ENCODE peak calls at places on chromosomes 3 and 15, in eight cellular contexts. One of them, this sample, is unnamed.

GRCh38 chr15:81531971-81532370 is 158.0 kb upstream of the TMC3 start:
- DNase-seq in ascending aorta: no peak
- DNase-seq in dorsolateral prefrontal cortex: no peak
- DNase-seq in upper lobe of right lung: no peak
- DNase-seq in suprapubic skin: no peak
- DNase-seq in mesendoderm: no peak
- DNase-seq in spleen: no peak
- DNase-seq in CD8-positive, alpha-beta memory T cell: no peak
- DNase-seq in this sample: no peak

GRCh38 chr3:8741581-8742355 is 8.2 kb downstream of the CAV3 start:
- DNase-seq in suprapubic skin: no peak
- DNase-seq in CD8-positive, alpha-beta memory T cell: no peak
- DNase-seq in upper lobe of right lung: no peak
- DNase-seq in spleen: no peak
- DNase-seq in dorsolateral prefrontal cortex: no peak
- DNase-seq in mesendoderm: peak
- DNase-seq in ascending aorta: no peak
- DNase-seq in this sample: no peak

GRCh38 chr3:167830007-167830406 is 94.5 kb downstream of the SERPINI1 start:
- DNase-seq in spleen: no peak
- DNase-seq in upper lobe of right lung: no peak
- DNase-seq in ascending aorta: no peak
- DNase-seq in CD8-positive, alpha-beta memory T cell: no peak
- DNase-seq in suprapubic skin: no peak
- DNase-seq in dorsolateral prefrontal cortex: no peak
- DNase-seq in mesendoderm: no peak
- DNase-seq in this sample: no peak

GRCh38 chr3:120681506-120682038 is 467 bp downstream of the HGD start:
- DNase-seq in dorsolateral prefrontal cortex: no peak
- DNase-seq in mesendoderm: no peak
- DNase-seq in suprapubic skin: no peak
- DNase-seq in CD8-positive, alpha-beta memory T cell: no peak
- DNase-seq in spleen: no peak
- DNase-seq in upper lobe of right lung: no peak
- DNase-seq in ascending aorta: no peak
- DNase-seq in this sample: no peak

GRCh38 chr15:76863123-76863522 is 42.0 kb downstream of the SCAPER start:
- DNase-seq in upper lobe of right lung: no peak
- DNase-seq in mesendoderm: no peak
- DNase-seq in dorsolateral prefrontal cortex: no peak
- DNase-seq in suprapubic skin: no peak
- DNase-seq in spleen: no peak
- DNase-seq in CD8-positive, alpha-beta memory T cell: no peak
- DNase-seq in ascending aorta: no peak
- DNase-seq in this sample: no peak

GRCh38 chr3:72797773-72798543 is 50.3 kb downstream of the SHQ1 start:
- DNase-seq in mesendoderm: peak
- DNase-seq in CD8-positive, alpha-beta memory T cell: no peak
- DNase-seq in suprapubic skin: no peak
- DNase-seq in dorsolateral prefrontal cortex: no peak
- DNase-seq in ascending aorta: no peak
- DNase-seq in spleen: no peak
- DNase-seq in upper lobe of right lung: no peak
- DNase-seq in this sample: no peak

GRCh38 chr3:194497799-194498575 is 11.2 kb upstream of the ATP13A3 start:
- DNase-seq in CD8-positive, alpha-beta memory T cell: no peak
- DNase-seq in dorsolateral prefrontal cortex: no peak
- DNase-seq in spleen: no peak
- DNase-seq in upper lobe of right lung: no peak
- DNase-seq in suprapubic skin: no peak
- DNase-seq in ascending aorta: no peak
- DNase-seq in mesendoderm: no peak
- DNase-seq in this sample: no peak

GRCh38 chr15:83194527-83194926 is 13.1 kb downstream of the HDGFL3 start:
- DNase-seq in ascending aorta: no peak
- DNase-seq in dorsolateral prefrontal cortex: no peak
- DNase-seq in spleen: no peak
- DNase-seq in mesendoderm: peak
- DNase-seq in upper lobe of right lung: no peak
- DNase-seq in suprapubic skin: no peak
- DNase-seq in CD8-positive, alpha-beta memory T cell: no peak
- DNase-seq in this sample: no peak

GRCh38 chr3:73656241-73656890 is 31.6 kb upstream of the PDZRN3 start:
- DNase-seq in spleen: no peak
- DNase-seq in dorsolateral prefrontal cortex: no peak
- DNase-seq in suprapubic skin: no peak
- DNase-seq in CD8-positive, alpha-beta memory T cell: no peak
- DNase-seq in ascending aorta: no peak
- DNase-seq in upper lobe of right lung: no peak
- DNase-seq in mesendoderm: peak
- DNase-seq in this sample: no peak

GRCh38 chr15:52679232-52680040 is at the start of gene ATOSA:
- DNase-seq in dorsolateral prefrontal cortex: peak
- DNase-seq in CD8-positive, alpha-beta memory T cell: peak
- DNase-seq in suprapubic skin: peak
- DNase-seq in mesendoderm: peak
- DNase-seq in upper lobe of right lung: peak
- DNase-seq in spleen: peak
- DNase-seq in ascending aorta: peak
- DNase-seq in this sample: peak

GRCh38 chr3:122031123-122031468 is 9.0 kb upstream of the ILDR1 start:
- DNase-seq in CD8-positive, alpha-beta memory T cell: no peak
- DNase-seq in upper lobe of right lung: no peak
- DNase-seq in ascending aorta: no peak
- DNase-seq in dorsolateral prefrontal cortex: no peak
- DNase-seq in spleen: no peak
- DNase-seq in suprapubic skin: no peak
- DNase-seq in mesendoderm: no peak
- DNase-seq in this sample: no peak

GRCh38 chr3:99783009-99783573 is 34.6 kb upstream of the CMSS1 start:
- DNase-seq in dorsolateral prefrontal cortex: no peak
- DNase-seq in suprapubic skin: no peak
- DNase-seq in upper lobe of right lung: no peak
- DNase-seq in CD8-positive, alpha-beta memory T cell: no peak
- DNase-seq in mesendoderm: no peak
- DNase-seq in ascending aorta: no peak
- DNase-seq in spleen: no peak
- DNase-seq in this sample: no peak

GRCh38 chr15:100588638-100589242 is 13.2 kb downstream of the LINS1 start:
- DNase-seq in ascending aorta: no peak
- DNase-seq in mesendoderm: peak
- DNase-seq in spleen: no peak
- DNase-seq in suprapubic skin: no peak
- DNase-seq in dorsolateral prefrontal cortex: no peak
- DNase-seq in upper lobe of right lung: no peak
- DNase-seq in CD8-positive, alpha-beta memory T cell: no peak
- DNase-seq in this sample: no peak

GRCh38 chr15:74418575-74419338 is 15.0 kb downstream of the SEMA7A start:
- DNase-seq in mesendoderm: no peak
- DNase-seq in ascending aorta: no peak
- DNase-seq in spleen: no peak
- DNase-seq in dorsolateral prefrontal cortex: no peak
- DNase-seq in CD8-positive, alpha-beta memory T cell: no peak
- DNase-seq in upper lobe of right lung: no peak
- DNase-seq in suprapubic skin: no peak
- DNase-seq in this sample: no peak

GRCh38 chr3:46694520-46694919 is 1.0 kb upstream of the ALS2CL start:
- DNase-seq in ascending aorta: no peak
- DNase-seq in upper lobe of right lung: no peak
- DNase-seq in spleen: no peak
- DNase-seq in CD8-positive, alpha-beta memory T cell: no peak
- DNase-seq in dorsolateral prefrontal cortex: no peak
- DNase-seq in suprapubic skin: no peak
- DNase-seq in mesendoderm: no peak
- DNase-seq in this sample: no peak

GRCh38 chr15:90087454-90088154 is 14.7 kb downstream of the IDH2 start:
- DNase-seq in ascending aorta: no peak
- DNase-seq in suprapubic skin: no peak
- DNase-seq in dorsolateral prefrontal cortex: no peak
- DNase-seq in upper lobe of right lung: no peak
- DNase-seq in CD8-positive, alpha-beta memory T cell: no peak
- DNase-seq in spleen: no peak
- DNase-seq in mesendoderm: peak
- DNase-seq in this sample: peak

GRCh38 chr15:101657968-101658784 is 6.0 kb upstream of the TM2D3 start:
- DNase-seq in ascending aorta: no peak
- DNase-seq in suprapubic skin: no peak
- DNase-seq in mesendoderm: no peak
- DNase-seq in spleen: no peak
- DNase-seq in CD8-positive, alpha-beta memory T cell: no peak
- DNase-seq in dorsolateral prefrontal cortex: no peak
- DNase-seq in upper lobe of right lung: no peak
- DNase-seq in this sample: no peak

GRCh38 chr3:66055319-66055718 is 16.6 kb upstream of the MAGI1 start:
- DNase-seq in dorsolateral prefrontal cortex: no peak
- DNase-seq in upper lobe of right lung: no peak
- DNase-seq in mesendoderm: no peak
- DNase-seq in suprapubic skin: no peak
- DNase-seq in CD8-positive, alpha-beta memory T cell: no peak
- DNase-seq in spleen: no peak
- DNase-seq in ascending aorta: no peak
- DNase-seq in this sample: no peak

GRCh38 chr3:66053009-66053782 is 14.5 kb upstream of the MAGI1 start:
- DNase-seq in dorsolateral prefrontal cortex: no peak
- DNase-seq in suprapubic skin: no peak
- DNase-seq in CD8-positive, alpha-beta memory T cell: no peak
- DNase-seq in spleen: no peak
- DNase-seq in ascending aorta: no peak
- DNase-seq in upper lobe of right lung: no peak
- DNase-seq in mesendoderm: peak
- DNase-seq in this sample: no peak

GRCh38 chr3:66048051-66048395 is 9.3 kb upstream of the MAGI1 start:
- DNase-seq in ascending aorta: no peak
- DNase-seq in mesendoderm: no peak
- DNase-seq in spleen: no peak
- DNase-seq in CD8-positive, alpha-beta memory T cell: no peak
- DNase-seq in dorsolateral prefrontal cortex: no peak
- DNase-seq in upper lobe of right lung: no peak
- DNase-seq in suprapubic skin: no peak
- DNase-seq in this sample: no peak

DNA sequence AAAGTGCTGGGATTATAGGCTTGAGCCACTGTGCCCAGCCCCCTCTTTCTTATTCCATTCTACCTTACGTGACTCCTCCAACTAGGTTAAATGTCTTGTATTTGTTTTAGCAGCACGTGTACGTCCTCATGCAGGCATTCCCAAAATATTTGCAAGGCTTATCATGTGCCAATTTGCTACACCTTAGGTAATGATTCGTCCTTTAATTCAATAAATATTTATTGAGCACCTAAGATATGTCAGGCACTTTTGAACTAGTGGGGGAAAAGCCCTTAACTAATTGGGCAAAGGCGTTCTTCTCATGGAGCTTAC is 15.0 kb upstream of the MAGI1 start:
- DNase-seq in spleen: no peak
- DNase-seq in suprapubic skin: no peak
- DNase-seq in ascending aorta: no peak
- DNase-seq in CD8-positive, alpha-beta memory T cell: no peak
- DNase-seq in mesendoderm: no peak
- DNase-seq in dorsolateral prefrontal cortex: no peak
- DNase-seq in upper lobe of right lung: no peak
- DNase-seq in this sample: no peak
- H3K27ac ChIP-seq in spleen: no peak
- H3K27ac ChIP-seq in suprapubic skin: no peak
- H3K27ac ChIP-seq in ascending aorta: peak
- H3K27ac ChIP-seq in CD8-positive, alpha-beta memory T cell: no peak
- H3K27ac ChIP-seq in mesendoderm: no peak
- H3K27ac ChIP-seq in dorsolateral prefrontal cortex: no peak
- H3K27ac ChIP-seq in upper lobe of right lung: peak
- H3K27ac ChIP-seq in this sample: no peak

DNA sequence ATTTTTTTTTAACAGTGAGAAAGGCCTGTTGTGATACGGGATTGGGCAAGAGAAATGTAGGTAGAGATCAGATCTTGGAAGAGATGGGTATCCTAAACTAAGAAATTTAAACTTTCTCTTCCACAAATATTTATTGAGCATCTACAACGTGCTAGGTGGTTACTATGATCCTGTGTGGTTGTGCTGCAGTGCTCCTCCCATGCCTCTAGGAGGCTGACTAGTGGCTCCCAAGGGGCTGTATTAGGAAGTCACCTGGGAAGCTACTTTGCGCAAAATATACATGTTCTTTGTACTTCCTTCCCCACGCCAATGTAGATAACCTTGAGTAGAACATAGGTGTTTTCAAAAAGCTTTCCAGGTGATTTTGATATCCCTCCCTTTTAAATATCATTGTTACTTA is 27.2 kb downstream of the USP3 start:
- DNase-seq in dorsolateral prefrontal cortex: no peak
- DNase-seq in CD8-positive, alpha-beta memory T cell: no peak
- DNase-seq in spleen: no peak
- DNase-seq in suprapubic skin: no peak
- DNase-seq in ascending aorta: no peak
- DNase-seq in mesendoderm: peak
- DNase-seq in upper lobe of right lung: no peak
- DNase-seq in this sample: no peak
- H3K27ac ChIP-seq in dorsolateral prefrontal cortex: no peak
- H3K27ac ChIP-seq in CD8-positive, alpha-beta memory T cell: no peak
- H3K27ac ChIP-seq in spleen: no peak
- H3K27ac ChIP-seq in suprapubic skin: no peak
- H3K27ac ChIP-seq in ascending aorta: no peak
- H3K27ac ChIP-seq in mesendoderm: no peak
- H3K27ac ChIP-seq in upper lobe of right lung: no peak
- H3K27ac ChIP-seq in this sample: no peak

GRCh38 chr3:108001457-108001856 is 89.4 kb downstream of the CD47 start:
- DNase-seq in suprapubic skin: no peak
- DNase-seq in dorsolateral prefrontal cortex: no peak
- DNase-seq in mesendoderm: no peak
- DNase-seq in CD8-positive, alpha-beta memory T cell: no peak
- DNase-seq in upper lobe of right lung: peak
- DNase-seq in spleen: no peak
- DNase-seq in ascending aorta: no peak
- DNase-seq in this sample: no peak
- H3K27ac ChIP-seq in suprapubic skin: no peak
- H3K27ac ChIP-seq in dorsolateral prefrontal cortex: no peak
- H3K27ac ChIP-seq in mesendoderm: no peak
- H3K27ac ChIP-seq in CD8-positive, alpha-beta memory T cell: no peak
- H3K27ac ChIP-seq in upper lobe of right lung: peak
- H3K27ac ChIP-seq in spleen: no peak
- H3K27ac ChIP-seq in ascending aorta: no peak
- H3K27ac ChIP-seq in this sample: no peak

GRCh38 chr3:123409443-123410148 is 39.3 kb downstream of the ADCY5 start:
- DNase-seq in mesendoderm: no peak
- DNase-seq in spleen: no peak
- DNase-seq in suprapubic skin: no peak
- DNase-seq in upper lobe of right lung: no peak
- DNase-seq in dorsolateral prefrontal cortex: no peak
- DNase-seq in CD8-positive, alpha-beta memory T cell: no peak
- DNase-seq in ascending aorta: no peak
- DNase-seq in this sample: no peak
- H3K27ac ChIP-seq in mesendoderm: no peak
- H3K27ac ChIP-seq in spleen: peak
- H3K27ac ChIP-seq in suprapubic skin: no peak
- H3K27ac ChIP-seq in upper lobe of right lung: no peak
- H3K27ac ChIP-seq in dorsolateral prefrontal cortex: peak
- H3K27ac ChIP-seq in CD8-positive, alpha-beta memory T cell: no peak
- H3K27ac ChIP-seq in ascending aorta: peak
- H3K27ac ChIP-seq in this sample: peak

This sample was measured in caudate nucleus.